ENCODE peak calls at places on chromosomes 7 and 10, in eight cellular contexts. R is WTC11, P is colonic mucosa, M is GM10248, S is Caco-2, L is BE2C, W is esophagus muscularis mucosa, X is HCT116. U is an unnamed sample.

GRCh38 chr7:150406311-150406564 is 27.1 kb downstream of the ZNF775 start:
- DNase-seq in M (no peak), X (no peak), W (no peak), R (no peak), P (no peak), L (no peak), S (no peak), U (no peak)

GRCh38 chr7:82472966-82473365 is 29.4 kb upstream of the CACNA2D1 start:
- DNase-seq in R (no peak), M (no peak), S (no peak), L (no peak), P (no peak), X (no peak), W (no peak), U (no peak)

GRCh38 chr10:116464257-116464656 is 36.6 kb downstream of the PNLIPRP3 start:
- DNase-seq in M (no peak), P (no peak), L (no peak), W (peak), R (no peak), X (no peak), S (no peak), U (no peak)

GRCh38 chr7:82395147-82395546 is 48.4 kb downstream of the CACNA2D1 start:
- DNase-seq in P (no peak), S (no peak), X (no peak), L (no peak), M (no peak), R (no peak), W (no peak), U (no peak)

GRCh38 chr10:2791774-2792443 is 275.4 kb upstream of the PFKP start:
- DNase-seq in R (no peak), X (no peak), L (no peak), S (no peak), M (no peak), W (no peak), P (no peak), U (no peak)

GRCh38 chr10:133334495-133335237 is 2.0 kb downstream of the CALY start:
- DNase-seq in W (no peak), X (no peak), S (no peak), M (no peak), P (no peak), R (no peak), L (no peak), U (no peak)

GRCh38 chr10:44801383-44802327 is 109.5 kb upstream of the TMEM72 start:
- DNase-seq in S (no peak), W (peak), L (peak), M (no peak), X (peak), P (peak), R (no peak), U (peak)

GRCh38 chr10:124346831-124347230 is 71.9 kb downstream of the OAT start:
- DNase-seq in S (peak), P (no peak), X (no peak), L (no peak), M (no peak), W (no peak), R (no peak), U (no peak)

GRCh38 chr7:148156248-148156647 is 434.3 kb upstream of the C7orf33 start:
- DNase-seq in L (no peak), W (no peak), S (no peak), X (no peak), M (no peak), P (no peak), R (no peak), U (no peak)

GRCh38 chr10:76422769-76423168 is 991.3 kb downstream of the LRMDA start:
- DNase-seq in X (no peak), R (no peak), W (no peak), S (no peak), L (no peak), M (no peak), P (no peak), U (no peak)
- TF ChIP-seq CTCF in X (no peak), R (no peak), W (no peak), S (no peak), L (no peak), M (no peak), P (no peak), U (no peak)

GRCh38 chr7:37284805-37285211 is 163.9 kb downstream of the ELMO1 start:
- DNase-seq in M (peak), X (peak), W (peak), L (peak), P (peak), S (peak), R (peak), U (no peak)
- TF ChIP-seq CTCF in M (peak), X (peak), W (peak), L (peak), P (peak), S (peak), R (peak), U (no peak)

GRCh38 chr7:20007510-20007909 is 209.7 kb downstream of the MACC1 start:
- DNase-seq in X (no peak), L (no peak), M (no peak), W (no peak), R (no peak), S (no peak), P (no peak), U (no peak)

GRCh38 chr7:20012100-20012499 is 205.1 kb downstream of the MACC1 start:
- DNase-seq in W (no peak), M (no peak), L (no peak), P (no peak), R (no peak), X (no peak), S (no peak), U (no peak)

GRCh38 chr7:20016669-20017068 is 200.5 kb downstream of the MACC1 start:
- DNase-seq in M (no peak), W (no peak), L (no peak), R (no peak), S (no peak), P (no peak), X (no peak), U (no peak)

GRCh38 chr7:20013551-20013950 is 203.6 kb downstream of the MACC1 start:
- DNase-seq in P (no peak), R (no peak), L (no peak), X (no peak), S (no peak), M (no peak), W (no peak), U (no peak)

GRCh38 chr7:20010877-20011276 is 206.3 kb downstream of the MACC1 start:
- DNase-seq in X (no peak), S (no peak), P (no peak), L (no peak), R (no peak), M (no peak), W (no peak), U (no peak)
- TF ChIP-seq CTCF in X (no peak), S (no peak), P (no peak), L (no peak), R (no peak), M (no peak), W (no peak), U (no peak)

GRCh38 chr7:141246426-141246825 is 172.6 kb downstream of the TMEM178B start:
- DNase-seq in W (no peak), L (no peak), S (no peak), R (no peak), M (no peak), X (no peak), P (no peak), U (no peak)

GRCh38 chr7:141257597-141257996 is 183.7 kb downstream of the TMEM178B start:
- DNase-seq in R (no peak), L (no peak), S (no peak), W (no peak), M (no peak), X (no peak), P (no peak), U (no peak)

GRCh38 chr7:141251180-141251579 is 177.3 kb downstream of the TMEM178B start:
- DNase-seq in W (no peak), M (no peak), X (no peak), P (no peak), L (no peak), S (no peak), R (no peak), U (no peak)

DNA sequence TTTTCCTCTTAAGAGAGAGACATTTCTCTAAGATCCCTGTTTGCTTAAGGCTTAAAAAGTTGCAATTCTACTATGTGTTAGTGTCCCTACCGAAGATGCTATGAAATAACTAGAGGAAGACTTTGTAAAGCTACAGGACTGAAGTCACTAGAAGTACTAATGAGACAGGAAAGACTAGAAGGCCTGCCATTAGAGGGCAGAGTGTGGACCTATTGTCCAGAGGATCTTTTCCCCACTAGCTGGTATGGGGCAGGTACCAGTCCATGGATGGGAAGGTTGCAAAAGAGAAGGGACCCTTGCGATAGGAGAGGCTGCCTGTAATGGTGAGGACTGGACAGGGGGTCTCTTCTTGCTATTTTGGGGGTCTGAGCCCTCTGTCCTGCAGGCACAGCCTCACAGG is 178.1 kb downstream of the TMEM178B start:
- DNase-seq in X (no peak), L (no peak), W (no peak), M (no peak), P (no peak), R (no peak), S (no peak), U (no peak)
- TF ChIP-seq CTCF in X (no peak), L (peak), W (no peak), M (no peak), P (no peak), R (no peak), S (peak), U (no peak)

GRCh38 chr7:374706-375490 is 84.9 kb downstream of the FOXL3 start:
- DNase-seq in R (peak), W (no peak), L (no peak), M (no peak), S (peak), P (peak), X (no peak), U (peak)
- TF ChIP-seq CTCF in R (no peak), W (no peak), L (no peak), M (no peak), S (no peak), P (no peak), X (no peak), U (no peak)

DNA sequence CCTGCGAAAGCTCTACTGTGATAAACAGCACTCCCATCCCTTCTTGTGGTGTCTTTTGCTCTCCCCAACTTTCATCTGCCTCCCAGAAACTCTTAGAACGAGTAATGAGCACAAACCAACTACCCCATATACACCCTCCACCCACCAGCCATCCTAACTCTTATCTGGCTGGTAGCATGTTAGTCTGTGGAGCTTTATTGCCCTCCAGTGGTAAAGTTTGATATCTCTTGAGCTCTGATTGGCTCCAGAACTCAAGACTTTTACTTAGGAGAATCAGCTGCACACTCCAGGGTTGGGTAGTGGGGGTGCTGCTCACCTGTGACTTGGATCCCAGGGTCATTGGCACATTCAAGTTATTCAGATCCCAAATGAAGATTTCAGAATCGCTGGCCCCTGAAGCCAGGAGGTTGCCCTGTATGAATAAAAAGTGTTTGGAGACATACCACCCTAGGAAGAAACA is 10.9 kb downstream of the SEC31B start:
- DNase-seq in R (no peak), M (peak), P (no peak), S (no peak), X (peak), L (peak), W (no peak), U (no peak)
- TF ChIP-seq CTCF in R (peak), M (peak), P (peak), S (peak), X (peak), L (peak), W (peak), U (peak)

GRCh38 chr10:96641396-96641795 is 54.6 kb upstream of the TM9SF3 start:
- DNase-seq in W (no peak), P (no peak), R (no peak), M (no peak), L (no peak), X (no peak), S (no peak), U (no peak)

GRCh38 chr10:96641896-96642295 is 55.1 kb upstream of the TM9SF3 start:
- DNase-seq in S (no peak), P (no peak), L (no peak), X (no peak), W (no peak), R (no peak), M (no peak), U (no peak)

GRCh38 chr10:96643920-96644319 is 57.1 kb upstream of the TM9SF3 start:
- DNase-seq in M (no peak), X (no peak), R (no peak), L (no peak), W (no peak), S (no peak), P (no peak), U (no peak)

GRCh38 chr10:96642530-96642929 is 55.7 kb upstream of the TM9SF3 start:
- DNase-seq in M (no peak), L (no peak), P (no peak), S (no peak), X (no peak), W (no peak), R (no peak), U (no peak)

GRCh38 chr10:96642973-96643372 is 56.2 kb upstream of the TM9SF3 start:
- DNase-seq in L (peak), M (peak), X (peak), P (peak), R (peak), S (peak), W (no peak), U (peak)
- TF ChIP-seq CTCF in L (peak), M (peak), X (peak), P (peak), R (peak), S (peak), W (peak), U (peak)

DNA sequence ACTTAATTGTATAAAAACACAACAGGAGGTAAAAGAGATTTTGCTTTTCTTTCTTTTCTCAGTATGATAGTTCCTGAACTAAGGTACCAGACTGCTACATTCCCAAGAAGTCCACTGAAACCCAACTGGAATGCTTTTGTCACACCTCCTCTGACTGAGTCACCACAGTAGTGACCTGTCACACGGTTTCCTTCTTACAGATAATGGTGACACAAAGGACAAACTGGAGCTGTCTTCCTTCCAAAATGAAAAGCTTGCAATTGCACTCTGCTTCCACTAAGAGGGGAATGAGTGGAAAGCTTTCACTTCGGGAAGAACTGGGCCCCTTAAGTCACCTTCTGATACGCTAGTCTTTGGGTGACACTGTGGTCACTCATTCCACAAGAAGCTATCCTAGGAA is 122.2 kb downstream of the KMT2E start:
- DNase-seq in X (peak), R (no peak), S (no peak), W (no peak), L (no peak), M (no peak), P (no peak), U (no peak)
- TF ChIP-seq CTCF in X (no peak), R (no peak), S (no peak), W (no peak), L (peak), M (no peak), P (no peak), U (no peak)

U was measured in ascending aorta.